ENCODE peak calls at places on chromosomes 1 and 21, in four cellular contexts. One of them, this sample, is unnamed.

GRCh38 chr1:240294566-240294965 is 202.9 kb downstream of the FMN2 start:
- DNase-seq in uterus: no peak
- DNase-seq in neuronal stem cell: peak
- DNase-seq in effector memory CD4-positive, alpha-beta T cell: no peak
- DNase-seq in this sample: peak

GRCh38 chr1:22619252-22619651 is 17.2 kb upstream of the C1QA start:
- DNase-seq in effector memory CD4-positive, alpha-beta T cell: no peak
- DNase-seq in neuronal stem cell: no peak
- DNase-seq in uterus: no peak
- DNase-seq in this sample: no peak

GRCh38 chr1:54413732-54414131 is 7.5 kb upstream of the SSBP3 start:
- DNase-seq in uterus: no peak
- DNase-seq in effector memory CD4-positive, alpha-beta T cell: no peak
- DNase-seq in neuronal stem cell: no peak
- DNase-seq in this sample: no peak

GRCh38 chr1:228392111-228392936 is 14.3 kb downstream of the TRIM11 start:
- DNase-seq in uterus: no peak
- DNase-seq in neuronal stem cell: no peak
- DNase-seq in effector memory CD4-positive, alpha-beta T cell: no peak
- DNase-seq in this sample: no peak

GRCh38 chr21:36499578-36500471 is 19.9 kb upstream of the CLDN14 start:
- DNase-seq in effector memory CD4-positive, alpha-beta T cell: no peak
- DNase-seq in uterus: peak
- DNase-seq in neuronal stem cell: no peak
- DNase-seq in this sample: no peak

GRCh38 chr1:15691434-15692032 is 7.4 kb downstream of the PLEKHM2 start:
- DNase-seq in effector memory CD4-positive, alpha-beta T cell: no peak
- DNase-seq in uterus: peak
- DNase-seq in neuronal stem cell: no peak
- DNase-seq in this sample: no peak

GRCh38 chr21:16992448-16992847 is 520.4 kb upstream of the CXADR start:
- DNase-seq in effector memory CD4-positive, alpha-beta T cell: no peak
- DNase-seq in uterus: no peak
- DNase-seq in neuronal stem cell: no peak
- DNase-seq in this sample: peak

GRCh38 chr1:171188388-171189266 is 3.5 kb downstream of the FMO2 start:
- DNase-seq in uterus: peak
- DNase-seq in neuronal stem cell: peak
- DNase-seq in effector memory CD4-positive, alpha-beta T cell: no peak
- DNase-seq in this sample: peak

GRCh38 chr1:66764994-66765578 is 12.8 kb downstream of the DYNLT5 start:
- DNase-seq in neuronal stem cell: peak
- DNase-seq in uterus: peak
- DNase-seq in effector memory CD4-positive, alpha-beta T cell: no peak
- DNase-seq in this sample: no peak

GRCh38 chr1:238257018-238257417 is 366.3 kb upstream of the ZP4 start:
- DNase-seq in neuronal stem cell: no peak
- DNase-seq in effector memory CD4-positive, alpha-beta T cell: no peak
- DNase-seq in uterus: no peak
- DNase-seq in this sample: no peak

GRCh38 chr1:149843302-149844041 is 55.9 kb upstream of the BOLA1 start:
- DNase-seq in neuronal stem cell: no peak
- DNase-seq in uterus: no peak
- DNase-seq in effector memory CD4-positive, alpha-beta T cell: no peak
- DNase-seq in this sample: no peak

GRCh38 chr1:219582310-219582709 is 30.6 kb downstream of the ZC3H11B start:
- DNase-seq in neuronal stem cell: no peak
- DNase-seq in uterus: no peak
- DNase-seq in effector memory CD4-positive, alpha-beta T cell: no peak
- DNase-seq in this sample: no peak

GRCh38 chr1:211680752-211681327 is 5.4 kb upstream of the NEK2 start:
- DNase-seq in effector memory CD4-positive, alpha-beta T cell: peak
- DNase-seq in neuronal stem cell: peak
- DNase-seq in uterus: peak
- DNase-seq in this sample: no peak

GRCh38 chr1:18397636-18398035 is 83.1 kb upstream of the KLHDC7A start:
- DNase-seq in neuronal stem cell: no peak
- DNase-seq in uterus: no peak
- DNase-seq in effector memory CD4-positive, alpha-beta T cell: no peak
- DNase-seq in this sample: no peak

GRCh38 chr1:24490101-24490781 is 12.4 kb upstream of the RCAN3 start:
- DNase-seq in uterus: no peak
- DNase-seq in effector memory CD4-positive, alpha-beta T cell: no peak
- DNase-seq in neuronal stem cell: no peak
- DNase-seq in this sample: no peak

GRCh38 chr1:157960773-157961172 is 32.7 kb upstream of the KIRREL1 start:
- DNase-seq in neuronal stem cell: no peak
- DNase-seq in effector memory CD4-positive, alpha-beta T cell: no peak
- DNase-seq in uterus: no peak
- DNase-seq in this sample: no peak

GRCh38 chr1:31717341-31717740 is 13.5 kb upstream of the COL16A1 start:
- DNase-seq in uterus: no peak
- DNase-seq in neuronal stem cell: no peak
- DNase-seq in effector memory CD4-positive, alpha-beta T cell: no peak
- DNase-seq in this sample: no peak

GRCh38 chr1:208834346-208835081 is 590.3 kb upstream of the PLXNA2 start:
- DNase-seq in effector memory CD4-positive, alpha-beta T cell: no peak
- DNase-seq in uterus: no peak
- DNase-seq in neuronal stem cell: peak
- DNase-seq in this sample: no peak

GRCh38 chr1:175824079-175824478 is 80.7 kb upstream of the TNR start:
- DNase-seq in neuronal stem cell: peak
- DNase-seq in effector memory CD4-positive, alpha-beta T cell: no peak
- DNase-seq in uterus: no peak
- DNase-seq in this sample: peak

GRCh38 chr1:31318146-31318545 is 21.3 kb downstream of the ZCCHC17 start:
- DNase-seq in neuronal stem cell: no peak
- DNase-seq in uterus: no peak
- DNase-seq in effector memory CD4-positive, alpha-beta T cell: no peak
- DNase-seq in this sample: no peak

GRCh38 chr1:74323937-74324473 is 88.8 kb downstream of the TNNI3K start:
- DNase-seq in uterus: no peak
- DNase-seq in effector memory CD4-positive, alpha-beta T cell: no peak
- DNase-seq in neuronal stem cell: no peak
- DNase-seq in this sample: no peak

GRCh38 chr1:147177611-147178370 is 5.5 kb upstream of the PRKAB2 start:
- DNase-seq in neuronal stem cell: no peak
- DNase-seq in uterus: peak
- DNase-seq in effector memory CD4-positive, alpha-beta T cell: no peak
- DNase-seq in this sample: no peak

GRCh38 chr1:204435246-204435885 is 23.7 kb upstream of the PPP1R15B start:
- DNase-seq in uterus: no peak
- DNase-seq in neuronal stem cell: no peak
- DNase-seq in effector memory CD4-positive, alpha-beta T cell: no peak
- DNase-seq in this sample: no peak

GRCh38 chr1:156895408-156895874 is 1.9 kb downstream of the PEAR1 start:
- DNase-seq in neuronal stem cell: no peak
- DNase-seq in uterus: no peak
- DNase-seq in effector memory CD4-positive, alpha-beta T cell: no peak
- DNase-seq in this sample: no peak

GRCh38 chr21:40846057-40846456 is 901 bp downstream of the DSCAM start:
- DNase-seq in effector memory CD4-positive, alpha-beta T cell: no peak
- DNase-seq in uterus: no peak
- DNase-seq in neuronal stem cell: no peak
- DNase-seq in this sample: no peak

GRCh38 chr1:18959591-18959990 is 3.1 kb upstream of the IFFO2 start:
- DNase-seq in neuronal stem cell: no peak
- DNase-seq in effector memory CD4-positive, alpha-beta T cell: no peak
- DNase-seq in uterus: no peak
- DNase-seq in this sample: no peak

GRCh38 chr1:226373376-226373775 is 34.5 kb downstream of the PARP1 start:
- DNase-seq in effector memory CD4-positive, alpha-beta T cell: no peak
- DNase-seq in uterus: no peak
- DNase-seq in neuronal stem cell: no peak
- DNase-seq in this sample: no peak

GRCh38 chr1:231606712-231607111 is 19.9 kb upstream of the DISC1 start:
- DNase-seq in neuronal stem cell: no peak
- DNase-seq in uterus: no peak
- DNase-seq in effector memory CD4-positive, alpha-beta T cell: no peak
- DNase-seq in this sample: no peak

GRCh38 chr1:32398401-32398800 is 4.2 kb upstream of the BSDC1 start:
- DNase-seq in neuronal stem cell: no peak
- DNase-seq in effector memory CD4-positive, alpha-beta T cell: no peak
- DNase-seq in uterus: no peak
- DNase-seq in this sample: no peak

GRCh38 chr1:61605607-61606321 is 119.2 kb downstream of the TM2D1 start:
- DNase-seq in neuronal stem cell: no peak
- DNase-seq in uterus: no peak
- DNase-seq in effector memory CD4-positive, alpha-beta T cell: no peak
- DNase-seq in this sample: no peak

GRCh38 chr1:42165511-42166210 is 1.1 kb upstream of the GUCA2A start:
- DNase-seq in effector memory CD4-positive, alpha-beta T cell: no peak
- DNase-seq in uterus: no peak
- DNase-seq in neuronal stem cell: no peak
- DNase-seq in this sample: no peak

GRCh38 chr1:28078680-28079626 is 9.5 kb downstream of the EYA3 start:
- DNase-seq in effector memory CD4-positive, alpha-beta T cell: no peak
- DNase-seq in uterus: no peak
- DNase-seq in neuronal stem cell: no peak
- DNase-seq in this sample: no peak

GRCh38 chr1:172779501-172779900 is 120.6 kb downstream of the FASLG start:
- DNase-seq in uterus: no peak
- DNase-seq in effector memory CD4-positive, alpha-beta T cell: no peak
- DNase-seq in neuronal stem cell: no peak
- DNase-seq in this sample: no peak

GRCh38 chr1:16342331-16343062 is 9.8 kb downstream of the FBXO42 start:
- DNase-seq in neuronal stem cell: no peak
- DNase-seq in uterus: no peak
- DNase-seq in effector memory CD4-positive, alpha-beta T cell: no peak
- DNase-seq in this sample: no peak

GRCh38 chr1:43241352-43241953 is 28.3 kb upstream of the TMEM125 start:
- DNase-seq in neuronal stem cell: no peak
- DNase-seq in effector memory CD4-positive, alpha-beta T cell: no peak
- DNase-seq in uterus: no peak
- DNase-seq in this sample: no peak

GRCh38 chr1:236348071-236348470 is 46.0 kb upstream of the EDARADD start:
- DNase-seq in effector memory CD4-positive, alpha-beta T cell: no peak
- DNase-seq in uterus: no peak
- DNase-seq in neuronal stem cell: no peak
- DNase-seq in this sample: no peak

GRCh38 chr1:84247425-84248220 is 53.9 kb upstream of the SAMD13 start:
- DNase-seq in neuronal stem cell: no peak
- DNase-seq in effector memory CD4-positive, alpha-beta T cell: no peak
- DNase-seq in uterus: no peak
- DNase-seq in this sample: no peak

DNA sequence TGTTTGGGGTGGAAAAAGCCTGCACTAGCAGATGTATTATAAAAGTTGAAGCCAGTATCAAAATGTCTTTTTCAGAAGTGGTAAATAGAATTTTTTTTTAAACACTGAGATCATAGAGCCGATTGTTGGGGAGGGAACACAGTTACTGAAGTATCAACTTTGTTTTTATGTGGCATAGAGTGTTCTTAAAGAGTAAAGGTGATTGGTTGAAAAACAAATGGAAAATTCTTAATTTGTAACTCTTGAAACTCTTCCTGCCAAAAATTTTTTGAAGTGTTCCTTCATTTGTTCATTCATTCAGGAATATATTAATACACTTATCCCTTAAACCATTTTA is 83.3 kb downstream of the DISP1 start:
- DNase-seq in uterus: no peak
- DNase-seq in effector memory CD4-positive, alpha-beta T cell: no peak
- DNase-seq in neuronal stem cell: no peak
- DNase-seq in this sample: no peak
- H3K4me3 ChIP-seq in uterus: peak
- H3K4me3 ChIP-seq in effector memory CD4-positive, alpha-beta T cell: no peak
- H3K4me3 ChIP-seq in neuronal stem cell: no peak
- H3K4me3 ChIP-seq in this sample: no peak

GRCh38 chr1:114779722-114780121 is 763 bp downstream of the SIKE1 start:
- DNase-seq in effector memory CD4-positive, alpha-beta T cell: no peak
- DNase-seq in uterus: no peak
- DNase-seq in neuronal stem cell: no peak
- DNase-seq in this sample: no peak
- H3K27ac ChIP-seq in effector memory CD4-positive, alpha-beta T cell: peak
- H3K27ac ChIP-seq in uterus: peak
- H3K27ac ChIP-seq in neuronal stem cell: no peak
- H3K27ac ChIP-seq in this sample: no peak

DNA sequence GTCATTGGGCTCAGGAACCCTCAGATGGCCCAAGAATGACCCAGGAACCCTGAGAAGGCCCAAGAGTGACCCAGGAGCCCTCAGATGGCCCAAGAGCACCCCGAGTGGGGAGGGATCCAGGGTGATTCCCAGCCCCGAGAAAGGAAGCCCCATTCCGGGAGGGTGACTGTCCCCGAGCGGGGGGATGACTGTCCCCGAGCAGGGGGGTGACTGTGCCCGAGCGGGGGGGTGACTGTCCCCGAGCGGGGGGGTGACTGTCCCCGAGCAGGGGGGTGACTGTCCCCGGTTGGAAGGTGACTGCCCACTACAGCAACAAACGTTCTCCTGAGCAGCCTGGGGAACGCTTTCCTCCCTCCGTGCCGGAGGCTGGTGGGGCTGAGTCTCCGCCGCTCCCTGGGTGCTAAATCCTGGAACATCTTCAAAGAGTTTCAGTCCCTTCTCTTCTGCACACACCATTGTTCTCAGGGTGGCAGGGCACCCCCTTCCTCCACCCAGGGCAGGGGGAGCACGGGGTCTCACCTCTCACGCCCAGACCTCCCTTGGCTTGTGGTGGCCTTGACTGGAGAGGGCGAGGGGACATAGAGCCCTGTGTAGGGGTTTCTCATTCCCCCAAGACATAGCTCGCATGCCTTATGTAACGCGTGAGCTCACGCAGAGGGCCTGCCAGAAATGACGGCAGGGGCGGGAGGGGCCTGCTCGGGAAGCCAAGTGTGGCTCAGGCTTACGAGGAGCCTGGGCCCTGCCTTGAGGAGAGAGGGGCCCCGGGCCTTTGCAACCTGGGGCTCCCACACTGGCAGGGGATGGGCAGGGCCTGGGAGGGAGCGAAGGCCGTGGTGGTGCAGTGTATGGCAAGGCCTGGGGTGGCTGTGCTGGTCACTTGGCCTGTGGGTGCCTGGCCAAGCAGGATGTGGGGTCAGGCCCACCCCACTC is 14.3 kb upstream of the SKI start:
- DNase-seq in uterus: peak
- DNase-seq in effector memory CD4-positive, alpha-beta T cell: no peak
- DNase-seq in neuronal stem cell: no peak
- DNase-seq in this sample: no peak
- H3K4me3 ChIP-seq in uterus: peak
- H3K4me3 ChIP-seq in effector memory CD4-positive, alpha-beta T cell: no peak
- H3K4me3 ChIP-seq in neuronal stem cell: no peak
- H3K4me3 ChIP-seq in this sample: no peak

DNA sequence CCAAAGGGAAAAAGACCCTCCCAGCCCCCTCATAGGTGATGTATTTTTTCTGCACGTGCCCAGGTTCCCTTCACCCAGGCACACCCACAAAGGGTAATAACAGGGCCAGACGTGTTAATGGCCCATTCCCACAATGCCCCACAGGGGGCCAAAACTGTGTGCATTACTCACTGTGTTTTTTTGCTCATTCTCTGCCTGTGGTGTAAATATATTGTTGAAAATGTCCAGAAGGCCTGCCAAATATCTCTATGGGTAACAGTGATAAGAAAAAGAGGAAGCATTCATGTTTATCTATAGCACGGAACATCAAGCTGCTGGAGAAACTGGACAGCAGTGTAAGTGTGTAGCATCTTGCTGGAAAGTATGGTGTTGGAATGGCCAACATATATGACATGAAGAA is 21.9 kb downstream of the RHEX start:
- DNase-seq in neuronal stem cell: no peak
- DNase-seq in effector memory CD4-positive, alpha-beta T cell: no peak
- DNase-seq in uterus: no peak
- DNase-seq in this sample: no peak
- H3K27ac ChIP-seq in neuronal stem cell: no peak
- H3K27ac ChIP-seq in effector memory CD4-positive, alpha-beta T cell: no peak
- H3K27ac ChIP-seq in uterus: no peak
- H3K27ac ChIP-seq in this sample: no peak